ENCODE peak calls at places on chromosomes 6 and 20, in nine cellular contexts. I is neural progenitor cell, W is GM23248, Y is PC-3, K is MM.1S, D is SK-N-SH, X is GM23338, B is OCI-LY7, N is HCT116. L is an unnamed sample.

GRCh38 chr20:11103866-11104265 is 430.1 kb upstream of the JAG1 start:
- DNase-seq in K (no peak), Y (no peak), X (no peak), W (no peak), I (no peak), N (no peak), D (no peak), B (no peak), L (no peak)

GRCh38 chr20:43830883-43831282 is 83.8 kb upstream of the TOX2 start:
- DNase-seq in Y (no peak), X (no peak), D (no peak), I (no peak), N (no peak), K (no peak), B (no peak), W (no peak), L (no peak)

GRCh38 chr6:11921017-11921438 is 91.1 kb upstream of the HIVEP1 start:
- DNase-seq in B (no peak), D (no peak), Y (peak; percentile 90), I (peak; percentile 29), K (no peak), W (peak; percentile 99), N (peak; percentile 8), X (no peak), L (peak; percentile 89)

GRCh38 chr6:114108119-114109002 is 137.4 kb upstream of the HDAC2 start:
- DNase-seq in X (peak; percentile 96), W (peak; percentile 84), I (peak; percentile 84), B (peak; percentile 41), Y (peak; percentile 85), N (peak; percentile 64), D (peak; percentile 23), K (peak; percentile 64), L (peak; percentile 85)

GRCh38 chr6:16472349-16473069 is 234.1 kb downstream of the GMPR start:
- DNase-seq in D (no peak), X (no peak), B (no peak), I (no peak), K (no peak), W (peak; percentile 47), Y (peak; percentile 73), N (no peak), L (no peak)

GRCh38 chr20:8043687-8044278 is 24.2 kb upstream of the TMX4 start:
- DNase-seq in D (peak; percentile 44), Y (peak; percentile 88), B (peak; percentile 75), N (peak; percentile 60), W (peak; percentile 71), I (peak; percentile 71), K (peak; percentile 71), X (peak; percentile 84), L (peak; percentile 82)

GRCh38 chr6:32195902-32196681 is 3.6 kb upstream of the GPSM3 start:
- DNase-seq in K (peak; percentile 56), W (peak; percentile 89), Y (peak; percentile 78), I (peak; percentile 93), X (peak; percentile 97), B (peak; percentile 73), N (peak; percentile 73), D (peak; percentile 88), L (peak; percentile 91)

GRCh38 chr6:53956068-53956711 is 155.1 kb upstream of the MLIP start:
- DNase-seq in N (peak; percentile 72), W (peak; percentile 68), I (peak; percentile 81), D (no peak), Y (peak; percentile 89), X (peak; percentile 87), B (peak; percentile 5), K (peak; percentile 42), L (peak; percentile 84)

GRCh38 chr20:6845141-6845540 is 77.7 kb downstream of the BMP2 start:
- DNase-seq in Y (no peak), I (no peak), W (no peak), X (no peak), D (no peak), N (no peak), K (no peak), B (no peak), L (peak; percentile 38)

GRCh38 chr6:27407153-27407814 is 18.7 kb downstream of the ZNF391 start:
- DNase-seq in N (no peak), K (no peak), B (no peak), Y (no peak), I (no peak), D (no peak), X (no peak), W (no peak), L (no peak)

GRCh38 chr6:111605100-111605748 is 454 bp downstream of the TRAF3IP2 start:
- DNase-seq in I (peak; percentile 72), W (peak; percentile 91), D (no peak), X (peak; percentile 83), B (peak; percentile 68), N (no peak), K (peak; percentile 54), Y (peak; percentile 44), L (peak; percentile 72)

GRCh38 chr6:47633141-47633540 is 65.2 kb upstream of the ADGRF4 start:
- DNase-seq in X (peak; percentile 19), D (peak; percentile 43), N (no peak), B (no peak), K (no peak), I (peak; percentile 48), W (peak; percentile 23), Y (peak; percentile 41), L (peak; percentile 15)

GRCh38 chr6:166029506-166029905 is 138.1 kb downstream of the TBXT start:
- DNase-seq in N (no peak), X (no peak), K (no peak), I (no peak), B (no peak), D (no peak), W (peak; percentile 36), Y (no peak), L (no peak)

GRCh38 chr6:132962936-132963579 is 148.7 kb downstream of the RPS12 start:
- DNase-seq in I (peak; percentile 90), W (peak; percentile 73), K (peak; percentile 69), D (peak; percentile 51), X (peak; percentile 93), N (peak; percentile 62), Y (peak; percentile 80), B (peak; percentile 58), L (peak; percentile 79)

GRCh38 chr6:150098155-150098554 is 29.2 kb upstream of the ULBP3 start:
- DNase-seq in W (no peak), Y (no peak), B (no peak), K (no peak), X (no peak), N (no peak), D (no peak), I (no peak), L (no peak)

GRCh38 chr6:131948221-131948661 is 2.9 kb downstream of the CCN2 start:
- DNase-seq in Y (no peak), B (no peak), N (no peak), W (peak; percentile 48), I (no peak), X (no peak), D (no peak), K (no peak), L (no peak)

GRCh38 chr6:25337431-25337830 is 58.3 kb downstream of the CARMIL1 start:
- DNase-seq in I (no peak), N (no peak), Y (no peak), X (no peak), D (no peak), K (no peak), W (no peak), B (no peak), L (no peak)

GRCh38 chr6:149754573-149754972 is 5.0 kb downstream of the PCMT1 start:
- DNase-seq in D (no peak), N (no peak), K (no peak), I (no peak), X (no peak), B (no peak), Y (no peak), W (no peak), L (no peak)

DNA sequence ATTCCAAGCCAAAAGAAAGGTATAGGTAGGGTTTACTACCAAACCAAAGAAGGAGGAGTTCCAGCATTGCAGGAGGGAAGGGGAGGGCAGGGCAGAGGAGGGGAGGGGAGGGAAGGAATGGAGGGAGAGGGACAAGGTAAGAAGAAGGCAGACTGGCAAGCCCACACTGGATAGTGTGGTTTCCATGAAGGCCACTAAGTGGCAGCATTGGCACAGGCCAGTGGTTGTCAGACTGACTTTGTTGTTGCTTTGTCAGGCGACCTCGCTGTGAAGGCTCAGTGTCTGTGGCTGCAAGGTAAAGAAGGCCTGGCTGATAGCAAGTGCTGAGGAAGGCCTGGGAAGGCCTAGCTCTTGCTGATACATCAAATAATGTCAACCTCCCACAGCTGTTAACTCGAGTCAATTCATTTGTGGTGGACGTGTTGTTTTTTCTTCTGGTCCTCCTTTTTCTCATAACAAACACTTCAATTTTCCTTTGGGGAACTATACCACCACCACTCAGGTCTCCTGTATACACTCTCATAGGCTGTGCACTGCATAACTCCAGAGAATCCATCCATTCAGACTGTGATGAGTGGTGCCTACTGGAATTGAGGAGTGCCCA is 7.7 kb upstream of the ZNF334 start:
- DNase-seq in B (peak; percentile 49), D (peak; percentile 68), N (peak; percentile 44), Y (peak; percentile 78), W (peak; percentile 75), I (peak; percentile 83), K (peak; percentile 72), X (peak; percentile 87), L (peak; percentile 75)
- H2AFZ ChIP-seq in B (no peak overlapping the region), D (no peak overlapping the region), N (no peak overlapping the region), Y (no peak overlapping the region), W (no peak overlapping the region), I (no peak overlapping the region), K (no peak overlapping the region), X (peak overlapping the region; percentile 81), L (no peak overlapping the region)

DNA sequence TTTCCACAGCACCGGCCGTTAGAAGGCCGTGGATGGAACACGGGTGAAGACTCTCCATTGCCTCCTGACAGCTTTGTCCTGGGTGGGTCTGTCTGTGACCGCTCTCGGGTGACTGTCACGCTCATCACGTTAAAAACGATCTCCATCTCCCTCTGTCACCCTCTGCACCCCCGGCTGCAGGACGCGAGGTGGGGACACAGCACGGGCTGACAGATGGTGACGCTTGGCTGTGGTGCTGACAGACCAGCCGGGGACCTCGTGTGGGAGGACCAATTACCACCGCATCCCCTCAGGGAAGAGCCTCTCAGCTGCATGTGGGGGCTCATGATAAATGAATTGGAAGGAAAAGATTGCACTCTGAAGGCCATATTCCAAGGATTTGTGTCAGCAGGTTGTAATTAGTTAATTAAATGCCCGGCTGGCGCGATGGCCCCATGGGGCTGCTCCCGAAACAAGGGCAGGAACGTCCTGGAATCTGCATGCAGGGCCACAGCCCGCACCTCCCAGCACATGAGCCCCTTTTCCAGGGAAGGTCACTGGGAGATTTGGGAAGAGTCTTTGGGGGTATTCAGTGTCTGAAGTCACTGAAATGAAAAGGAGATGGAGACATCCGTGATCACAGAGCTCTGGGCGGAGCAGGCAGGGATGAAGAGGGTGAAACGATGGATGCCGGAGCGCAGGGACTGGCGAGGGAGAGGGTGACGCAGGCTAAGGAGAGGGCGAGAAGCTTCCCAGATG is 87.0 kb downstream of the ERMARD start:
- DNase-seq in K (no peak), X (no peak), B (no peak), W (no peak), D (peak; percentile 85), N (no peak), Y (no peak), I (no peak), L (no peak)
- TF ChIP-seq EZH2phosphoT487 in K (no peak), X (no peak), B (no peak), W (no peak), D (no peak), N (no peak), Y (no peak), I (no peak), L (no peak)

GRCh38 chr6:125791820-125792165 is 1.0 kb downstream of the NCOA7 start:
- DNase-seq in D (no peak), Y (no peak), B (no peak), N (no peak), I (no peak), K (no peak), X (no peak), W (no peak), L (no peak)
- H2AFZ ChIP-seq in D (peak overlapping the region; percentile 89), Y (no peak overlapping the region), B (peak overlapping the region; percentile 85), N (no peak overlapping the region), I (no peak overlapping the region), K (no peak overlapping the region), X (no peak overlapping the region), W (peak overlapping the region; percentile 83), L (no peak overlapping the region)

GRCh38 chr20:18190466-18191233 is 53.0 kb downstream of the KAT14 start:
- DNase-seq in N (no peak), I (no peak), K (no peak), D (no peak), Y (no peak), W (no peak), X (peak; percentile 51), B (no peak), L (no peak)
- TF ChIP-seq EZH2phosphoT487 in N (no peak), I (no peak), K (no peak), D (no peak), Y (no peak), W (no peak), X (no peak), B (no peak), L (no peak)

L was measured in hepatocyte.